ENCODE peak calls at places on chromosomes 7 and 10, in four cellular contexts. C is fibroblast of mammary gland, Y is mesothelial cell of epicardium, J is GM20000. S is an unnamed sample.

GRCh38 chr10:44437837-44438752 is 53.2 kb upstream of the CXCL12 start:
- DNase-seq in J (no peak), Y (no peak), C (no peak), S (no peak)

GRCh38 chr10:91779011-91779605 is 19.1 kb upstream of the TNKS2 start:
- DNase-seq in C (no peak), Y (no peak), J (no peak), S (no peak)

GRCh38 chr7:6419310-6419773 is 28.4 kb downstream of the DAGLB start:
- DNase-seq in C (no peak), Y (no peak), J (no peak), S (no peak)

GRCh38 chr7:147756290-147756689 is 834.3 kb upstream of the C7orf33 start:
- DNase-seq in C (no peak), J (no peak), Y (no peak), S (no peak)

GRCh38 chr10:21399392-21400015 is 126.0 kb downstream of the SKIDA1 start:
- DNase-seq in J (no peak), Y (peak), C (peak), S (no peak)

GRCh38 chr7:158648787-158649186 is 55.8 kb downstream of the NCAPG2 start:
- DNase-seq in J (no peak), C (peak), Y (no peak), S (no peak)

GRCh38 chr7:23864984-23865383 is 155.0 kb downstream of the STK31 start:
- DNase-seq in J (no peak), C (peak), Y (no peak), S (no peak)

GRCh38 chr7:116632349-116632748 is 39.6 kb upstream of the MET start:
- DNase-seq in Y (no peak), C (peak), J (no peak), S (no peak)

GRCh38 chr7:139915864-139916716 is 87.0 kb downstream of the TBXAS1 start:
- DNase-seq in C (peak), J (peak), Y (no peak), S (no peak)

GRCh38 chr7:130356121-130356759 is 11.6 kb downstream of the CPA5 start:
- DNase-seq in Y (peak), J (no peak), C (peak), S (peak)

GRCh38 chr7:81248420-81248819 is 329.6 kb upstream of the SEMA3C start:
- DNase-seq in Y (no peak), C (no peak), J (no peak), S (no peak)

GRCh38 chr10:48574322-48574796 is 30.5 kb downstream of the ARHGAP22 start:
- DNase-seq in J (no peak), C (no peak), Y (no peak), S (no peak)

GRCh38 chr10:7950981-7951847 is 103.3 kb upstream of the GATA3 start:
- DNase-seq in J (no peak), Y (no peak), C (peak), S (no peak)

GRCh38 chr7:36284470-36284869 is 105.2 kb upstream of the ANLN start:
- DNase-seq in C (no peak), Y (no peak), J (no peak), S (no peak)
- TF ChIP-seq CTCF in C (no peak), Y (no peak), J (no peak), S (no peak)

GRCh38 chr10:133306941-133307379 is 1.7 kb downstream of the TUBGCP2 start:
- DNase-seq in Y (no peak), J (no peak), C (no peak), S (no peak)

GRCh38 chr10:133307776-133308430 is 769 bp downstream of the TUBGCP2 start:
- DNase-seq in Y (peak), C (peak), J (peak), S (peak)

GRCh38 chr10:133309720-133310398 is 1.1 kb downstream of the ZNF511 start:
- DNase-seq in J (no peak), Y (no peak), C (no peak), S (no peak)

GRCh38 chr10:133309111-133309719 is 501 bp downstream of the ZNF511 start:
- DNase-seq in J (peak), Y (peak), C (peak), S (peak)

GRCh38 chr10:133308431-133309110 is at the start of the genes TUBGCP2 and ZNF511:
- DNase-seq in Y (peak), J (peak), C (peak), S (peak)
- TF ChIP-seq CTCF in Y (no peak), J (no peak), C (no peak), S (no peak)

DNA sequence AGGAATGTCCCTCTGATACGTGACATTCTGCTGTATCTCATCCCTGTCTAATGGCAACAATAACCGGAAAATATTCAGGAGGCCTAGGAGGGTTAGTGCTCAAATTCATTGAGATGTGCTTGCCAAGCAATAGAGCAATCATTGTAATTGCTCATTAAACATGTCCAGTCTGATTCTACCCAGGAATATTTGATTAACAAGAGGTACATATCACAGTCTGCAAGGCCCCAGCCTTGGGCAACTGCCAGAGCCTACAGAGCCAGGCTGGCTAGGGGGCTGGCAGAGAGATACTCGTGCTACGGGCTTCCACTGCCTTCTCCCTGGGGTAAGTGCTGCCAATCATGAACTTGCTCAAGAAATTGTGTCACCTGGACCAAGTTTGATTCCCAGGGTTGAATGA is 99.1 kb downstream of the ALOX5 start:
- DNase-seq in J (no peak), Y (no peak), C (no peak), S (no peak)
- TF ChIP-seq CTCF in J (no peak), Y (no peak), C (no peak), S (no peak)

DNA sequence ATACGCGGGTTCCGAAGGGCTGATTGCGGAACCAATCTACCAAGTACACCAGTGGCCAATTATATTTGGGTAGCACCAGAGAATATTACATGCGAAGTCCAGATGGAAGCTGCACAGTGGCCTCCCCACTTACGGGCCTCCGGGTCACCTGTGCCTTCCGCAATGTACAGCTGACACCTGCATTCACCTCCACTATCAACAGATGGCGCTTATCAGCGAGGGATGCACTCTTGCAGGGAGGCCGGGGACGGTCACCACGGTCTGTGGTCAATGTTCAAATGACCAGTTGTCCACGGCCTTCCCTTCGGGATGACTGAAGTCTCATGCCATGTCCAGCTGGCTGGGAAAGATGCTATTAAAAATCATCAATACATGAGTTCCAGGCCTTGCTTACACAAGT is 47.6 kb downstream of the SLIT1 start:
- DNase-seq in Y (no peak), C (no peak), J (no peak), S (no peak)
- TF ChIP-seq CTCF in Y (no peak), C (no peak), J (no peak), S (peak)